ENCODE peak calls at places on chromosomes 6 and 20, in five cellular contexts. One of them, this sample, is unnamed.

GRCh38 chr20:1390552-1391403 is 2.1 kb downstream of the FKBP1A start:
- DNase-seq in Caki2: no peak
- DNase-seq in H54: no peak
- DNase-seq in ELR: no peak
- DNase-seq in adrenal gland: no peak
- DNase-seq in this sample: no peak

GRCh38 chr20:58447733-58448391 is 58.8 kb downstream of the VAPB start:
- DNase-seq in ELR: peak
- DNase-seq in Caki2: peak
- DNase-seq in H54: no peak
- DNase-seq in adrenal gland: peak
- DNase-seq in this sample: peak

GRCh38 chr6:82040405-82041221 is 206.9 kb downstream of the IBTK start:
- DNase-seq in adrenal gland: peak
- DNase-seq in H54: no peak
- DNase-seq in ELR: peak
- DNase-seq in Caki2: peak
- DNase-seq in this sample: no peak

GRCh38 chr6:17334265-17334664 is 53.1 kb downstream of the RBM24 start:
- DNase-seq in H54: peak
- DNase-seq in Caki2: peak
- DNase-seq in adrenal gland: no peak
- DNase-seq in ELR: peak
- DNase-seq in this sample: no peak

GRCh38 chr6:149717588-149718458 is at the start of gene LATS1:
- DNase-seq in H54: peak
- DNase-seq in adrenal gland: peak
- DNase-seq in Caki2: peak
- DNase-seq in ELR: peak
- DNase-seq in this sample: peak

GRCh38 chr6:35007016-35007415 is 118.0 kb downstream of the ANKS1A start:
- DNase-seq in Caki2: no peak
- DNase-seq in H54: no peak
- DNase-seq in ELR: no peak
- DNase-seq in adrenal gland: no peak
- DNase-seq in this sample: no peak

GRCh38 chr20:20446001-20446400 is 78.1 kb downstream of the INSM1 start:
- DNase-seq in Caki2: no peak
- DNase-seq in H54: no peak
- DNase-seq in adrenal gland: no peak
- DNase-seq in ELR: no peak
- DNase-seq in this sample: no peak

GRCh38 chr6:46637933-46638332 is 14.7 kb downstream of the CYP39A1 start:
- DNase-seq in Caki2: no peak
- DNase-seq in H54: no peak
- DNase-seq in adrenal gland: no peak
- DNase-seq in ELR: no peak
- DNase-seq in this sample: no peak

GRCh38 chr6:170076466-170077165 is 214.3 kb downstream of the DLL1 start:
- DNase-seq in adrenal gland: no peak
- DNase-seq in Caki2: no peak
- DNase-seq in ELR: no peak
- DNase-seq in H54: no peak
- DNase-seq in this sample: no peak

GRCh38 chr6:162963861-162964260 is 236.1 kb downstream of the PACRG start:
- DNase-seq in ELR: peak
- DNase-seq in H54: no peak
- DNase-seq in Caki2: no peak
- DNase-seq in adrenal gland: no peak
- DNase-seq in this sample: no peak